ENCODE peak calls at places on chromosome 17, in eight cellular contexts. One of them, this sample, is unnamed.

GRCh38 chr17:68656666-68657065 is 55.5 kb upstream of the FAM20A start:
- DNase-seq in IMR-90: no peak
- DNase-seq in CD8-positive, alpha-beta T cell: no peak
- DNase-seq in Calu3: no peak
- DNase-seq in stomach: no peak
- DNase-seq in endothelial cell: no peak
- DNase-seq in cardiac muscle cell: no peak
- DNase-seq in uterus: no peak
- DNase-seq in this sample: no peak

GRCh38 chr17:72590382-72590781 is 469.6 kb downstream of the SOX9 start:
- DNase-seq in IMR-90: peak; percentile 90
- DNase-seq in CD8-positive, alpha-beta T cell: no peak
- DNase-seq in Calu3: no peak
- DNase-seq in stomach: no peak
- DNase-seq in endothelial cell: no peak
- DNase-seq in cardiac muscle cell: peak; percentile 74
- DNase-seq in uterus: no peak
- DNase-seq in this sample: no peak

GRCh38 chr17:4838306-4838785 is 5.2 kb downstream of the MINK1 start:
- DNase-seq in IMR-90: no peak
- DNase-seq in CD8-positive, alpha-beta T cell: no peak
- DNase-seq in Calu3: no peak
- DNase-seq in stomach: no peak
- DNase-seq in endothelial cell: no peak
- DNase-seq in cardiac muscle cell: no peak
- DNase-seq in uterus: no peak
- DNase-seq in this sample: no peak

GRCh38 chr17:42467889-42468288 is 9.2 kb downstream of the ATP6V0A1 start:
- DNase-seq in IMR-90: no peak
- DNase-seq in CD8-positive, alpha-beta T cell: no peak
- DNase-seq in Calu3: no peak
- DNase-seq in stomach: no peak
- DNase-seq in endothelial cell: no peak
- DNase-seq in cardiac muscle cell: no peak
- DNase-seq in uterus: no peak
- DNase-seq in this sample: no peak

GRCh38 chr17:76734080-76734840 is 2.9 kb downstream of the SRSF2 start:
- DNase-seq in IMR-90: peak; percentile 49
- DNase-seq in CD8-positive, alpha-beta T cell: peak; percentile 20
- DNase-seq in Calu3: no peak
- DNase-seq in stomach: no peak
- DNase-seq in endothelial cell: no peak
- DNase-seq in cardiac muscle cell: peak; percentile 60
- DNase-seq in uterus: no peak
- DNase-seq in this sample: no peak

GRCh38 chr17:70031341-70031740 is 43.7 kb upstream of the KCNJ16 start:
- DNase-seq in IMR-90: peak; percentile 7
- DNase-seq in CD8-positive, alpha-beta T cell: no peak
- DNase-seq in Calu3: no peak
- DNase-seq in stomach: no peak
- DNase-seq in endothelial cell: no peak
- DNase-seq in cardiac muscle cell: no peak
- DNase-seq in uterus: no peak
- DNase-seq in this sample: no peak

GRCh38 chr17:62187681-62188080 is 122.6 kb upstream of the MED13 start:
- DNase-seq in IMR-90: peak; percentile 66
- DNase-seq in CD8-positive, alpha-beta T cell: no peak
- DNase-seq in Calu3: no peak
- DNase-seq in stomach: no peak
- DNase-seq in endothelial cell: no peak
- DNase-seq in cardiac muscle cell: peak; percentile 46
- DNase-seq in uterus: no peak
- DNase-seq in this sample: no peak

GRCh38 chr17:80737106-80738019 is 192.7 kb downstream of the RPTOR start:
- DNase-seq in IMR-90: no peak
- DNase-seq in CD8-positive, alpha-beta T cell: no peak
- DNase-seq in Calu3: no peak
- DNase-seq in stomach: no peak
- DNase-seq in endothelial cell: no peak
- DNase-seq in cardiac muscle cell: no peak
- DNase-seq in uterus: no peak
- DNase-seq in this sample: no peak

GRCh38 chr17:7576432-7576937 is 3.0 kb upstream of the CD68 start:
- DNase-seq in IMR-90: no peak
- DNase-seq in CD8-positive, alpha-beta T cell: no peak
- DNase-seq in Calu3: no peak
- DNase-seq in stomach: no peak
- DNase-seq in endothelial cell: no peak
- DNase-seq in cardiac muscle cell: no peak
- DNase-seq in uterus: no peak
- DNase-seq in this sample: no peak

GRCh38 chr17:49452173-49452572 is 37.5 kb upstream of the PHB1 start:
- DNase-seq in IMR-90: no peak
- DNase-seq in CD8-positive, alpha-beta T cell: no peak
- DNase-seq in Calu3: no peak
- DNase-seq in stomach: no peak
- DNase-seq in endothelial cell: no peak
- DNase-seq in cardiac muscle cell: no peak
- DNase-seq in uterus: no peak
- DNase-seq in this sample: no peak

GRCh38 chr17:39927928-39928867 is 666 bp downstream of the LRRC3C start:
- DNase-seq in IMR-90: no peak
- DNase-seq in CD8-positive, alpha-beta T cell: no peak
- DNase-seq in Calu3: no peak
- DNase-seq in stomach: peak; percentile 46
- DNase-seq in endothelial cell: peak; percentile 20
- DNase-seq in cardiac muscle cell: no peak
- DNase-seq in uterus: peak; percentile 65
- DNase-seq in this sample: peak; percentile 50

GRCh38 chr17:40469805-40470675 is 26.8 kb downstream of the IGFBP4 start:
- DNase-seq in IMR-90: no peak
- DNase-seq in CD8-positive, alpha-beta T cell: no peak
- DNase-seq in Calu3: no peak
- DNase-seq in stomach: no peak
- DNase-seq in endothelial cell: no peak
- DNase-seq in cardiac muscle cell: no peak
- DNase-seq in uterus: no peak
- DNase-seq in this sample: no peak

GRCh38 chr17:60128171-60128859 is 21.5 kb upstream of the CA4 start:
- DNase-seq in IMR-90: no peak
- DNase-seq in CD8-positive, alpha-beta T cell: peak; percentile 3
- DNase-seq in Calu3: no peak
- DNase-seq in stomach: no peak
- DNase-seq in endothelial cell: no peak
- DNase-seq in cardiac muscle cell: no peak
- DNase-seq in uterus: no peak
- DNase-seq in this sample: no peak

GRCh38 chr17:41812176-41813038 is at the start of gene FKBP10:
- DNase-seq in IMR-90: peak; percentile 92
- DNase-seq in CD8-positive, alpha-beta T cell: peak; percentile 53
- DNase-seq in Calu3: peak; percentile 69
- DNase-seq in stomach: peak; percentile 39
- DNase-seq in endothelial cell: peak; percentile 77
- DNase-seq in cardiac muscle cell: peak; percentile 90
- DNase-seq in uterus: peak; percentile 81
- DNase-seq in this sample: peak; percentile 67

GRCh38 chr17:46722662-46723285 is 95.7 kb downstream of the WNT3 start:
- DNase-seq in IMR-90: peak; percentile 49
- DNase-seq in CD8-positive, alpha-beta T cell: no peak
- DNase-seq in Calu3: no peak
- DNase-seq in stomach: no peak
- DNase-seq in endothelial cell: no peak
- DNase-seq in cardiac muscle cell: no peak
- DNase-seq in uterus: no peak
- DNase-seq in this sample: no peak

GRCh38 chr17:82933911-82934310 is 94.1 kb upstream of the ZNF750 start:
- DNase-seq in IMR-90: no peak
- DNase-seq in CD8-positive, alpha-beta T cell: no peak
- DNase-seq in Calu3: no peak
- DNase-seq in stomach: peak; percentile 17
- DNase-seq in endothelial cell: no peak
- DNase-seq in cardiac muscle cell: no peak
- DNase-seq in uterus: peak; percentile 8
- DNase-seq in this sample: no peak

GRCh38 chr17:68161644-68162428 is 86.0 kb upstream of the AMZ2 start:
- DNase-seq in IMR-90: no peak
- DNase-seq in CD8-positive, alpha-beta T cell: no peak
- DNase-seq in Calu3: peak; percentile 13
- DNase-seq in stomach: no peak
- DNase-seq in endothelial cell: no peak
- DNase-seq in cardiac muscle cell: no peak
- DNase-seq in uterus: no peak
- DNase-seq in this sample: no peak

GRCh38 chr17:77317091-77317519 is 176.3 kb downstream of the SEC14L1 start:
- DNase-seq in IMR-90: no peak
- DNase-seq in CD8-positive, alpha-beta T cell: no peak
- DNase-seq in Calu3: no peak
- DNase-seq in stomach: no peak
- DNase-seq in endothelial cell: no peak
- DNase-seq in cardiac muscle cell: no peak
- DNase-seq in uterus: no peak
- DNase-seq in this sample: no peak

GRCh38 chr17:69733171-69734014 is 318.9 kb downstream of the MAP2K6 start:
- DNase-seq in IMR-90: peak; percentile 88
- DNase-seq in CD8-positive, alpha-beta T cell: no peak
- DNase-seq in Calu3: no peak
- DNase-seq in stomach: no peak
- DNase-seq in endothelial cell: no peak
- DNase-seq in cardiac muscle cell: peak; percentile 37
- DNase-seq in uterus: no peak
- DNase-seq in this sample: no peak

GRCh38 chr17:55005520-55005919 is 37.0 kb downstream of the STXBP4 start:
- DNase-seq in IMR-90: peak; percentile 12
- DNase-seq in CD8-positive, alpha-beta T cell: no peak
- DNase-seq in Calu3: no peak
- DNase-seq in stomach: no peak
- DNase-seq in endothelial cell: no peak
- DNase-seq in cardiac muscle cell: peak; percentile 38
- DNase-seq in uterus: no peak
- DNase-seq in this sample: no peak

GRCh38 chr17:53150101-53150698 is 672.5 kb upstream of the KIF2B start:
- DNase-seq in IMR-90: no peak
- DNase-seq in CD8-positive, alpha-beta T cell: no peak
- DNase-seq in Calu3: no peak
- DNase-seq in stomach: no peak
- DNase-seq in endothelial cell: no peak
- DNase-seq in cardiac muscle cell: peak; percentile 25
- DNase-seq in uterus: no peak
- DNase-seq in this sample: no peak

GRCh38 chr17:5237541-5238016 is 2.9 kb upstream of the SCIMP start:
- DNase-seq in IMR-90: peak; percentile 50
- DNase-seq in CD8-positive, alpha-beta T cell: peak; percentile 45
- DNase-seq in Calu3: peak; percentile 57
- DNase-seq in stomach: peak; percentile 61
- DNase-seq in endothelial cell: peak; percentile 48
- DNase-seq in cardiac muscle cell: peak; percentile 69
- DNase-seq in uterus: no peak
- DNase-seq in this sample: peak; percentile 18

GRCh38 chr17:4229627-4230026 is 34.2 kb downstream of the ANKFY1 start:
- DNase-seq in IMR-90: peak; percentile 65
- DNase-seq in CD8-positive, alpha-beta T cell: no peak
- DNase-seq in Calu3: no peak
- DNase-seq in stomach: no peak
- DNase-seq in endothelial cell: no peak
- DNase-seq in cardiac muscle cell: peak; percentile 79
- DNase-seq in uterus: peak; percentile 67
- DNase-seq in this sample: no peak

GRCh38 chr17:44961921-44962350 is 6.2 kb downstream of the C1QL1 start:
- DNase-seq in IMR-90: no peak
- DNase-seq in CD8-positive, alpha-beta T cell: no peak
- DNase-seq in Calu3: no peak
- DNase-seq in stomach: no peak
- DNase-seq in endothelial cell: no peak
- DNase-seq in cardiac muscle cell: peak; percentile 42
- DNase-seq in uterus: no peak
- DNase-seq in this sample: no peak
- TF ChIP-seq CTCF in IMR-90: no peak
- TF ChIP-seq CTCF in CD8-positive, alpha-beta T cell: no peak
- TF ChIP-seq CTCF in Calu3: no peak
- TF ChIP-seq CTCF in stomach: no peak
- TF ChIP-seq CTCF in endothelial cell: no peak
- TF ChIP-seq CTCF in cardiac muscle cell: no peak
- TF ChIP-seq CTCF in uterus: no peak
- TF ChIP-seq CTCF in this sample: no peak

GRCh38 chr17:66900126-66901010 is 64.1 kb upstream of the CACNG4 start:
- DNase-seq in IMR-90: peak; percentile 55
- DNase-seq in CD8-positive, alpha-beta T cell: no peak
- DNase-seq in Calu3: no peak
- DNase-seq in stomach: no peak
- DNase-seq in endothelial cell: no peak
- DNase-seq in cardiac muscle cell: peak; percentile 29
- DNase-seq in uterus: no peak
- DNase-seq in this sample: no peak
- TF ChIP-seq CTCF in IMR-90: peak; percentile 41
- TF ChIP-seq CTCF in CD8-positive, alpha-beta T cell: no peak
- TF ChIP-seq CTCF in Calu3: peak; percentile 6
- TF ChIP-seq CTCF in stomach: peak; percentile 13
- TF ChIP-seq CTCF in endothelial cell: peak; percentile 47
- TF ChIP-seq CTCF in cardiac muscle cell: peak; percentile 48
- TF ChIP-seq CTCF in uterus: no peak
- TF ChIP-seq CTCF in this sample: peak; percentile 40

DNA sequence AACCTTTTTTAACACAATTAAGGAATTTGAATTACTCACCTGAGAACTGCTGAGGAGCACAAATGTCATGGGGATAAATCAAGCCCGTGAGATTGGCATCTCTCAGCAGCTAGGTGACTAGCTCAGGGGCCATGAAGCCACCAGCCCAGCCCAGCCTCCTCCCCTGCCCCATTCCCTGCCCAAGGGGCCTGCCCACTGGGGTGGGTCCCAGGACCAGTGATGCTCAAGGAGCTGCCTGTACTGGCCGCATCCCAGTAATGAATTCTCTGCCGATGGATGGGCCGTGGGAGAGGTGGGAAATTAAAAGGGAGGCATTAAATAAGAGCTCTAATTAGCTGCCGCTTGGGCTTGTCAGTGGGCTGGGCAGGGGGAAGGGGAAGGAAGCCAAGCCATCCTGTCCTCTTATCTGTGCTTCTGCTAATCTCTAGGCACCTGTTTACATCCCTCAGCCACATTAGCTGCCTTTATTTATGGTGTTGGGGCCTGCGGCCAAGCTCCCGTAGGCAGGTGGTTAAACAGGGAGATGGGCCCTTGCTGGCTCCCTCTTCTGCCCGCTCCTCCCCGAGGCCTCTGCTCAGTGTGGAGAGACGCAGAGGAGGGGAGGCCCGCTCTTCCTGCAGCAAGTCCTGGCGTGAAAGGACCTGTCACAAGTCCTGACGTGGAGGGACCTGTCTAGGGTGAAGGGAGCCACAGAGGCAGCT is 48.8 kb downstream of the PIPOX start:
- DNase-seq in IMR-90: no peak
- DNase-seq in CD8-positive, alpha-beta T cell: no peak
- DNase-seq in Calu3: no peak
- DNase-seq in stomach: no peak
- DNase-seq in endothelial cell: no peak
- DNase-seq in cardiac muscle cell: no peak
- DNase-seq in uterus: no peak
- DNase-seq in this sample: no peak
- TF ChIP-seq CTCF in IMR-90: no peak
- TF ChIP-seq CTCF in CD8-positive, alpha-beta T cell: no peak
- TF ChIP-seq CTCF in Calu3: no peak
- TF ChIP-seq CTCF in stomach: no peak
- TF ChIP-seq CTCF in endothelial cell: no peak
- TF ChIP-seq CTCF in cardiac muscle cell: no peak
- TF ChIP-seq CTCF in uterus: no peak
- TF ChIP-seq CTCF in this sample: no peak

GRCh38 chr17:8664426-8665105 is 34.0 kb upstream of the MYH10 start:
- DNase-seq in IMR-90: no peak
- DNase-seq in CD8-positive, alpha-beta T cell: no peak
- DNase-seq in Calu3: no peak
- DNase-seq in stomach: no peak
- DNase-seq in endothelial cell: no peak
- DNase-seq in cardiac muscle cell: no peak
- DNase-seq in uterus: no peak
- DNase-seq in this sample: no peak
- TF ChIP-seq CTCF in IMR-90: no peak
- TF ChIP-seq CTCF in CD8-positive, alpha-beta T cell: no peak
- TF ChIP-seq CTCF in Calu3: no peak
- TF ChIP-seq CTCF in stomach: no peak
- TF ChIP-seq CTCF in endothelial cell: no peak
- TF ChIP-seq CTCF in cardiac muscle cell: no peak
- TF ChIP-seq CTCF in uterus: no peak
- TF ChIP-seq CTCF in this sample: no peak

This sample was measured in progenitor cell of endocrine pancreas.